ENCODE peak calls at places on chromosomes 5 and 9, in ten cellular contexts. V is prostate gland, P is adrenal gland, W is gastrocnemius medialis, U is WERI-Rb-1, R is body of pancreas, K is brain microvascular endothelial cell, H is hepatocyte, Q is ovary, N is lung. M is an unnamed sample.
A peak's percentile ranks its signal among the peaks of the same experiment; 100 is the strongest.

GRCh38 chr9:70066874-70067273 is 23.2 kb downstream of the MAMDC2 start:
- DNase-seq in P (no peak), Q (no peak), H (no peak), V (no peak), K (no peak), R (no peak), U (no peak), N (no peak), W (peak; percentile 21), M (no peak)

GRCh38 chr5:158590936-158591863 is 508.5 kb downstream of the EBF1 start:
- DNase-seq in P (no peak), U (peak; percentile 32), N (no peak), Q (peak; percentile 42), W (no peak), R (peak; percentile 6), K (peak; percentile 45), H (peak; percentile 61), V (peak; percentile 10), M (no peak)

GRCh38 chr9:3698531-3698930 is 172.7 kb upstream of the RFX3 start:
- DNase-seq in H (no peak), K (no peak), W (no peak), P (no peak), Q (no peak), U (no peak), N (no peak), R (no peak), V (no peak), M (no peak)

GRCh38 chr5:32753051-32753450 is 41.9 kb downstream of the NPR3 start:
- DNase-seq in K (no peak), R (no peak), U (no peak), P (no peak), N (no peak), W (no peak), Q (no peak), H (no peak), V (no peak), M (no peak)

GRCh38 chr5:143691278-143692236 is 120.4 kb upstream of the HMHB1 start:
- DNase-seq in Q (no peak), P (no peak), V (no peak), K (no peak), H (no peak), N (no peak), W (no peak), U (no peak), R (no peak), M (no peak)

GRCh38 chr5:168327451-168327850 is 36.0 kb downstream of the WWC1 start:
- DNase-seq in H (no peak), P (no peak), K (no peak), Q (no peak), U (no peak), R (no peak), V (no peak), N (no peak), W (no peak), M (no peak)

GRCh38 chr5:114380721-114381120 is 18.9 kb downstream of the KCNN2 start:
- DNase-seq in P (no peak), K (no peak), N (no peak), U (no peak), V (no peak), R (no peak), H (no peak), W (no peak), Q (no peak), M (no peak)

GRCh38 chr5:177529247-177529901 is 12.6 kb upstream of the DDX41 start:
- DNase-seq in U (no peak), P (peak; percentile 8), Q (peak; percentile 9), K (no peak), R (no peak), V (no peak), H (no peak), W (no peak), N (no peak), M (no peak)

DNA sequence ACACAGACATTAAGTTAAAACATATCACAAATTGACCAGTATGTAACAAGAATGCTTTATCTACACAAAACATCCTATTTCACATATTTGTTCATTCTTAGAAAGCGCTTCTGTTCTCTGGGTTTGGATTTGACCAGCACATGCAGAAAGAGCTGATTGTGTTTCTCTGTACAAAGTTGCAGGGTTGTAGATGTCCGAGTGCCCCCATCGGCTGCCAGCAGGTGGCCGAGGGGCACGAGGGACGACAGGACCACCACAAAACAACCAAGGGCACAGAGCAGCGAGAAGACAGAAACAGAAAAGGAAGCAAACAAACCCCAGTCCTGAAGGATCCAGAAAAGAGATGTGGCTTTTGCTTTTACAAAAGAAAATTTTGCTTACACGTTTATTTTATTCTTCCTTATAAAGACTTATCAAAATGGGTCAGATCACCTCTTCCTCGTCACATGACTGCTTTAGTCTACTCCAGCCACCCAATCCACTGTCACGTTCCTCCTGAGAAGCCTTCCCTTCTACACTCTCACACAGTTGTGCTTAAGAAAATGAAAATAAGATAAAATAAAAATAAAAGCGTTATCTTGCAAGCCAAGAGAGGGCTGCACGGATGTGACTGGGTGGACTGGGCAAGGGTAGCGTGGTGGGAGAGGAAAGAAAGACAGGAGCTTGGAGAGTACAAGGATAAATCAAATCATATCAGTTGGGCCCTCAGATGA is 9.5 kb downstream of the OTP start:
- DNase-seq in R (no peak), P (no peak), N (no peak), W (no peak), V (no peak), Q (no peak), U (no peak), K (no peak), H (no peak), M (no peak)
- TF ChIP-seq CTCF in R (no peak), P (no peak), N (no peak), W (no peak), V (no peak), Q (no peak), U (peak; percentile 18), K (peak; percentile 7), H (no peak), M (no peak)

GRCh38 chr5:41852293-41852692 is 17.9 kb downstream of the OXCT1 start:
- DNase-seq in W (no peak), R (no peak), N (no peak), Q (no peak), P (no peak), K (no peak), H (no peak), V (no peak), U (no peak), M (no peak)
- H3K36me3 ChIP-seq in W (peaks cover 52% of the 10 kb centered on the region), R (no peaks in the 10 kb centered on the region), N (peaks cover 14% of the 10 kb centered on the region), Q (no peaks in the 10 kb centered on the region), P (no peaks in the 10 kb centered on the region), K (peaks cover 18% of the 10 kb centered on the region), H (no peaks in the 10 kb centered on the region), V (no peaks in the 10 kb centered on the region), U (peaks cover 40% of the 10 kb centered on the region), M (peaks cover 3% of the 10 kb centered on the region)

DNA sequence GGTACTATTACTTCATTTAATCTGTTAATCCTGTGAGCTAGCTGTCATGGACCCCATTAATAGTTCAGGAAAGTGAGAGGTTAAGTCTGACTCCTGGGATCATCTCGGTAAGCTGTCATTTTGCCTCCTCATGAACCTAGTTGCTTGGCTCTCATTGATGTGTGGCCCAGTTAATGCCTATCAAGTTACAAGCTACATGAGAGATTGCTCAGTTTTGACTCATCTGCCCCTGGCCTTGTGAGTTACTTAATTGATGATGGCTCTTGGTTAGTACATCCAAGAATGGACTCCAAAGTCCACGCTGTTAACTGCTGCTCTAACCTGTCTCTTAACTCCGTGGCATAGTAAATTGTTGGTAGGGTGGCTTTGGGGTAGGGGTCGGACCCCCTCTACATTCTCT is 23.9 kb downstream of the LARP1 start:
- DNase-seq in K (peak; percentile 84), N (no peak), W (peak; percentile 83), Q (no peak), P (peak; percentile 63), U (peak; percentile 17), R (no peak), V (no peak), H (peak; percentile 57), M (no peak)
- H3K4me3 ChIP-seq in K (no peak overlapping the region), N (no peak overlapping the region), W (no peak overlapping the region), Q (no peak overlapping the region), P (no peak overlapping the region), U (no peak overlapping the region), R (no peak overlapping the region), V (no peak overlapping the region), H (no peak overlapping the region), M (no peak overlapping the region)

GRCh38 chr5:105877592-105877991 is 1793.1 kb downstream of the EFNA5 start:
- DNase-seq in K (no peak), Q (no peak), R (no peak), V (no peak), H (no peak), N (no peak), W (no peak), P (no peak), U (no peak), M (no peak)
- TF ChIP-seq CTCF in K (no peak), Q (no peak), R (no peak), V (no peak), H (no peak), N (no peak), W (no peak), P (no peak), U (no peak), M (no peak)